ENCODE peak calls at places on chromosomes 5 and 9, in ten cellular contexts. J is nephron progenitor cell; G is stimulated activated CD8-positive, alpha-beta memory T cell treated with anti-CD3 and anti-CD28 coated beads, Interleukin-4, amount 100 ng/mL, for 1 hour; X is activated naive CD8-positive, alpha-beta T cell treated with anti-CD3 and anti-CD28 coated beads, Interleukin-2, amount 10 ng/mL, durations not matched to agents 7 days and 5 days; P is psoas muscle; Q is endothelial cell; L is SK-N-SH; Y is central memory CD4-positive, alpha-beta T cell; U is A172; I is CD4-positive, alpha-beta memory T cell. F is an unnamed sample.

GRCh38 chr9:101485873-101486692 is 47.6 kb upstream of the RNF20 start:
- DNase-seq in J (peak; percentile 64), G (no peak), X (peak; percentile 29), P (peak; percentile 66), Q (peak; percentile 47), L (peak; percentile 81), Y (no peak), U (no peak), I (no peak), F (peak; percentile 91)

GRCh38 chr5:138330813-138331448 is 673 bp downstream of the CDC25C start:
- DNase-seq in J (no peak), G (no peak), X (no peak), P (no peak), Q (no peak), L (no peak), Y (no peak), U (no peak), I (no peak), F (peak; percentile 66)

GRCh38 chr5:18404039-18404438 is 769.8 kb downstream of the TAF11L14 start:
- DNase-seq in J (no peak), G (no peak), X (no peak), P (no peak), Q (no peak), L (no peak), Y (no peak), U (no peak), I (no peak), F (peak; percentile 3)

GRCh38 chr5:180291943-180292831 is at the start of gene MAPK9:
- DNase-seq in J (peak; percentile 91), G (peak; percentile 64), X (peak; percentile 91), P (peak; percentile 92), Q (peak; percentile 88), L (peak; percentile 97), Y (peak; percentile 87), U (peak; percentile 60), I (peak; percentile 85), F (peak; percentile 95)

GRCh38 chr5:32090026-32090754 is 83.9 kb downstream of the GOLPH3 start:
- DNase-seq in J (no peak), G (no peak), X (no peak), P (no peak), Q (no peak), L (no peak), Y (no peak), U (no peak), I (no peak), F (no peak)

GRCh38 chr5:127758884-127759283 is 55.7 kb downstream of the CCDC192 start:
- DNase-seq in J (no peak), G (no peak), X (no peak), P (no peak), Q (no peak), L (no peak), Y (no peak), U (no peak), I (no peak), F (peak; percentile 28)

GRCh38 chr5:14407746-14408175 is 173.8 kb upstream of the OTULINL start:
- DNase-seq in J (no peak), G (no peak), X (no peak), P (no peak), Q (no peak), L (no peak), Y (no peak), U (no peak), I (no peak), F (no peak)

GRCh38 chr9:96256800-96257199 is 45.2 kb downstream of the HSD17B3 start:
- DNase-seq in J (no peak), G (no peak), X (no peak), P (no peak), Q (peak; percentile 23), L (no peak), Y (no peak), U (peak; percentile 86), I (no peak), F (no peak)

GRCh38 chr9:35070823-35071813 is 1.3 kb downstream of the VCP start:
- DNase-seq in J (no peak), G (no peak), X (no peak), P (no peak), Q (no peak), L (no peak), Y (no peak), U (peak; percentile 45), I (no peak), F (no peak)

GRCh38 chr9:81789751-81790150 is 100.4 kb upstream of the TLE1 start:
- DNase-seq in J (no peak), G (no peak), X (no peak), P (no peak), Q (no peak), L (no peak), Y (no peak), U (peak; percentile 24), I (no peak), F (no peak)

GRCh38 chr9:129549139-129549538 is 71.8 kb downstream of the C9orf50 start:
- DNase-seq in J (no peak), G (no peak), X (no peak), P (no peak), Q (no peak), L (no peak), Y (no peak), U (no peak), I (no peak), F (no peak)

GRCh38 chr9:15416880-15417279 is 5.8 kb upstream of the SNAPC3 start:
- DNase-seq in J (peak; percentile 28), G (no peak), X (no peak), P (no peak), Q (peak; percentile 47), L (peak; percentile 58), Y (peak; percentile 28), U (peak; percentile 13), I (peak; percentile 30), F (peak; percentile 75)

GRCh38 chr5:61817472-61818326 is 485.6 kb downstream of the ZSWIM6 start:
- DNase-seq in J (peak; percentile 46), G (no peak), X (no peak), P (no peak), Q (peak; percentile 52), L (peak; percentile 51), Y (no peak), U (peak; percentile 34), I (no peak), F (peak; percentile 66)

GRCh38 chr5:180589771-180590542 is 1.3 kb downstream of the SCGB3A1 start:
- DNase-seq in J (no peak), G (no peak), X (no peak), P (no peak), Q (no peak), L (peak; percentile 38), Y (no peak), U (no peak), I (no peak), F (peak; percentile 20)

F was measured in NCI-H69.